ENCODE peak calls at places on chromosome 15, in ten cellular contexts. G, R, V, N, T, S, C, E, K and W are unnamed samples.

GRCh38 chr15:62403164-62403809 is 238.2 kb upstream of the C2CD4B start:
- DNase-seq in G (no peak), R (no peak), V (no peak), N (no peak), T (no peak), S (no peak), C (peak; percentile 79), E (no peak), K (peak; percentile 18), W (no peak)

GRCh38 chr15:64009241-64009640 is 37.0 kb downstream of the DAPK2 start:
- DNase-seq in G (no peak), R (no peak), V (no peak), N (no peak), T (peak; percentile 49), S (no peak), C (no peak), E (no peak), K (no peak), W (peak; percentile 44)

GRCh38 chr15:34297059-34297458 is 40.5 kb downstream of the SLC12A6 start:
- DNase-seq in G (no peak), R (no peak), V (no peak), N (no peak), T (no peak), S (no peak), C (no peak), E (no peak), K (no peak), W (no peak)

GRCh38 chr15:25055356-25056068 is 100.7 kb downstream of the SNRPN start:
- DNase-seq in G (no peak), R (no peak), V (no peak), N (no peak), T (no peak), S (no peak), C (no peak), E (no peak), K (no peak), W (no peak)

GRCh38 chr15:67108122-67108871 is 42.9 kb downstream of the SMAD3 start:
- DNase-seq in G (no peak), R (no peak), V (no peak), N (no peak), T (no peak), S (no peak), C (no peak), E (no peak), K (no peak), W (no peak)

GRCh38 chr15:93048759-93049161 is 40.3 kb downstream of the RGMA start:
- DNase-seq in G (no peak), R (no peak), V (no peak), N (no peak), T (no peak), S (peak; percentile 93), C (peak; percentile 63), E (peak; percentile 45), K (no peak), W (peak; percentile 68)

GRCh38 chr15:73773428-73773827 is 20.3 kb upstream of the INSYN1 start:
- DNase-seq in G (no peak), R (no peak), V (no peak), N (no peak), T (no peak), S (no peak), C (no peak), E (no peak), K (no peak), W (no peak)

GRCh38 chr15:93987068-93987467 is 244.3 kb upstream of the MCTP2 start:
- DNase-seq in G (no peak), R (no peak), V (no peak), N (peak; percentile 44), T (no peak), S (no peak), C (no peak), E (no peak), K (no peak), W (no peak)

GRCh38 chr15:75033809-75034208 is 10.4 kb downstream of the PPCDC start:
- DNase-seq in G (no peak), R (no peak), V (no peak), N (no peak), T (no peak), S (no peak), C (no peak), E (no peak), K (peak; percentile 41), W (no peak)

GRCh38 chr15:75034615-75035014 is 11.2 kb downstream of the PPCDC start:
- DNase-seq in G (no peak), R (no peak), V (no peak), N (no peak), T (no peak), S (no peak), C (no peak), E (no peak), K (no peak), W (no peak)

GRCh38 chr15:75031773-75032302 is 8.4 kb downstream of the PPCDC start:
- DNase-seq in G (no peak), R (no peak), V (no peak), N (no peak), T (no peak), S (no peak), C (no peak), E (no peak), K (peak; percentile 21), W (no peak)

GRCh38 chr15:75030424-75030823 is 7.0 kb downstream of the PPCDC start:
- DNase-seq in G (no peak), R (no peak), V (no peak), N (no peak), T (no peak), S (no peak), C (no peak), E (no peak), K (peak; percentile 22), W (no peak)

DNA sequence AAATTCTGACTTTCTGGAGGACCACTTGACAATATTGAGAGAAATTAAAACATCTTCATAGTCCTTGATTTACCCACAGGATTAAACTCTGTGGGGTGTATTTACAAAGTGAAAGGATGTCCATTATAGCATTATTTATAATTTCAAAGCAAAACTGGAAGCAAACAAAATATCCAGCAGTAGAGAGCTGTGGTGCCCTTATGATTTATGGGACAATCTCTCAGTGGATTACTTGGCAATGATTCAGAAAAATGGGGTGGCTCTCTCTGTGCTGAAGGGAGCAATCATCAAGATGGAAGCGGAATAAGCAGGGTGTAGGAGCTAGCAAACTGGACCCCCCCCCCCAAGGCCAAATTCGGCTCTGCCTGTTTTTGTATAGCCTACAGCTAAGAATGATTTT is 9.0 kb downstream of the PPCDC start:
- DNase-seq in G (no peak), R (no peak), V (no peak), N (no peak), T (no peak), S (no peak), C (no peak), E (no peak), K (no peak), W (no peak)
- H3K27ac ChIP-seq in G (no peak overlapping the region), R (no peak overlapping the region), V (no peak overlapping the region), N (no peak overlapping the region), T (no peak overlapping the region), S (no peak overlapping the region), C (peak overlapping the region; percentile 90), E (no peak overlapping the region), K (no peak overlapping the region), W (peak overlapping the region; percentile 14)

GRCh38 chr15:51051776-51052175 is 42.9 kb downstream of the TNFAIP8L3 start:
- DNase-seq in G (no peak), R (no peak), V (no peak), N (no peak), T (peak; percentile 71), S (no peak), C (no peak), E (peak; percentile 76), K (no peak), W (no peak)

GRCh38 chr15:51048308-51048707 is 46.4 kb downstream of the TNFAIP8L3 start:
- DNase-seq in G (no peak), R (no peak), V (no peak), N (no peak), T (no peak), S (no peak), C (no peak), E (no peak), K (no peak), W (no peak)

GRCh38 chr15:51046016-51046415 is 48.7 kb downstream of the TNFAIP8L3 start:
- DNase-seq in G (no peak), R (no peak), V (no peak), N (no peak), T (no peak), S (no peak), C (no peak), E (no peak), K (no peak), W (no peak)

GRCh38 chr15:51044037-51044712 is 50.5 kb downstream of the TNFAIP8L3 start:
- DNase-seq in G (no peak), R (no peak), V (no peak), N (no peak), T (no peak), S (no peak), C (no peak), E (no peak), K (no peak), W (no peak)

GRCh38 chr15:51046799-51047449 is 47.8 kb downstream of the TNFAIP8L3 start:
- DNase-seq in G (peak; percentile 4), R (no peak), V (no peak), N (no peak), T (peak; percentile 35), S (peak; percentile 71), C (no peak), E (peak; percentile 87), K (no peak), W (no peak)
- H3K27ac ChIP-seq in G (no peak overlapping the region), R (no peak overlapping the region), V (no peak overlapping the region), N (no peak overlapping the region), T (no peak overlapping the region), S (peak overlapping the region; percentile 23), C (no peak overlapping the region), E (no peak overlapping the region), K (no peak overlapping the region), W (no peak overlapping the region)

DNA sequence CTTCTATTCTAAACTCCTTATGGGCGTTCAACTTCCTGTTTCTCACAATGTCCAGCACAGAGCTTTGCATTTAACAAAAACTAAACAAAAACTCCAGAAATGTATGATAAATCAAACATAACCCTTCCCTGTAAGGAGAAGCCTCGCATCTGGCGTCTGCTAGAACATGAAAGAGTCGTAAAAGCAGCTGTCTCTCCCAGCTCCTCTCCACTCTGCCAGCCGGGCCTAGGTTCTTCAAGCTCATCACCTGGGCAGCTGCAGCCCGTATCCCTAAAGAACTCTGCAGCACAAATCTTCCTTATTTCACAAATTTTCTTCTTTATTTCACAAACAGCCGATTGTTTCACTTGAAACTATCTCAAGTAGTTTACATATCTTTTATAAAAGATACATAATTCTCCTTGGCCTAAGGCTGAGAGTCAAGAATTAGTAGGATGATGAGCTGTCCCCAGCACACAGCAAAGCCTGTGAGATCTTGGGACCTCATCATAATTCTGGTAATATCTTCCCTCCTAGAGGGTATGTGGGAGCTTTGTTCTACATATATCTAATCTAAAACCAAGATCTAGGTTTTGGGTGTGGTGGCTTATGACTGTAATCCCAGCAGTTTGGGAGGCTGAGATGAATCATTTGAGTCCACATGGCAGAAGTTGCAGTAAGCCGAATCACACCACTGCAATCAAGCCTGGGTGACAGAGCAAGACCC is 35.3 kb downstream of the ANXA2 start:
- DNase-seq in G (peak; percentile 33), R (no peak), V (no peak), N (no peak), T (no peak), S (no peak), C (peak; percentile 45), E (no peak), K (no peak), W (no peak)
- H3K27ac ChIP-seq in G (peak overlapping the region; percentile 79), R (peak overlapping the region; percentile 55), V (no peak overlapping the region), N (no peak overlapping the region), T (peak overlapping the region; percentile 67), S (peak overlapping the region; percentile 50), C (peak overlapping the region; percentile 76), E (no peak overlapping the region), K (no peak overlapping the region), W (peak overlapping the region; percentile 78)

GRCh38 chr15:100713163-100713867 is 110.9 kb downstream of the ASB7 start:
- DNase-seq in G (no peak), R (peak; percentile 93), V (no peak), N (no peak), T (no peak), S (peak; percentile 68), C (peak; percentile 99), E (no peak), K (no peak), W (peak; percentile 99)

GRCh38 chr15:100716456-100717085 is 114.2 kb downstream of the ASB7 start:
- DNase-seq in G (no peak), R (no peak), V (no peak), N (no peak), T (no peak), S (no peak), C (no peak), E (no peak), K (no peak), W (no peak)

GRCh38 chr15:100714034-100714748 is 111.8 kb downstream of the ASB7 start:
- DNase-seq in G (no peak), R (no peak), V (no peak), N (no peak), T (no peak), S (peak; percentile 49), C (no peak), E (no peak), K (no peak), W (no peak)

GRCh38 chr15:100715571-100716455 is 113.4 kb downstream of the ASB7 start:
- DNase-seq in G (no peak), R (no peak), V (no peak), N (no peak), T (peak; percentile 73), S (peak; percentile 51), C (no peak), E (peak; percentile 92), K (no peak), W (no peak)

DNA sequence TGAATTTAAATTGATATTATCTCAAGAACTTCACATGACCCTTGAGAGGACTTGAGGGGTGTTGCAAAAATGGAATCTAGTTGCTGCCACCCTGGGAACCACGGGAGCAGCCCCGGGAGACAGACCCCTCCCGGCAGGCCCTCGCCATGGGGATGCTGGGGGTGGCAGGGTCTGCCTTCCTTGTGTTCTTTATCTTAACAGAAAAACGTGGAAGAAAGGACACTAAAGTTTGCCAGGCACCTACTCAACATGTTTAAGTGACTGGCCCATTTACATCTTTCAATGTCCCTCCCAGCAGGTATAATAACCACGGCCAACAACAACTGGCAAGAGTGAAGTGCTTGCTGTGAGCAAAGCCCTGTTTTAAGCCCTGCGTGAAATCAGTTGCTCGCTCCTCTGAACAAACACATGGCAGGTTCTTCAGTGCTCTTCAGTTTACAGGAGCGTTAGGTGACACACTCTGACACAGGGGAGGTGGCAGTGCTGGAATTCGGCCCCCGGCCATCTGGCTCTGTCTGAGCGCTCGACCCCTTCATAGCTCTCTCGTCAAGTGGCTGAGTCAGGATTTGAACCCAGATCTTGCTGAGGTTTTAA is 112.5 kb downstream of the ASB7 start:
- DNase-seq in G (no peak), R (no peak), V (no peak), N (no peak), T (no peak), S (no peak), C (no peak), E (no peak), K (peak; percentile 7), W (no peak)
- H3K27ac ChIP-seq in G (no peak overlapping the region), R (peak overlapping the region; percentile 92), V (no peak overlapping the region), N (no peak overlapping the region), T (no peak overlapping the region), S (no peak overlapping the region), C (peak overlapping the region; percentile 99), E (no peak overlapping the region), K (no peak overlapping the region), W (peak overlapping the region; percentile 100)